ENCODE peak calls at places on chromosomes 3 and 15, in six cellular contexts. I is COR-L47, Z is NCI-H524, Q is NCI-H82, B is osteoblast, D is NCI-H2029. U is an unnamed sample.

GRCh38 chr3:112097378-112097777 is 11.2 kb downstream of the C3orf52 start:
- DNase-seq in B (peak), Z (no peak), D (peak), Q (peak), I (peak), U (peak)

GRCh38 chr3:59046839-59047238 is 3.0 kb downstream of the CFAP20DC start:
- DNase-seq in B (no peak), D (no peak), Z (no peak), Q (no peak), I (no peak), U (no peak)

GRCh38 chr15:56241374-56242085 is 2.1 kb downstream of the RFX7 start:
- DNase-seq in Q (no peak), D (no peak), I (no peak), B (no peak), Z (no peak), U (no peak)

GRCh38 chr3:44685128-44685800 is 27.2 kb upstream of the ZNF502 start:
- DNase-seq in I (peak), Z (peak), B (peak), Q (peak), D (peak), U (peak)

GRCh38 chr3:185152433-185153169 is at the start of gene C3orf70:
- DNase-seq in D (peak), I (peak), Z (peak), B (peak), Q (peak), U (peak)

GRCh38 chr3:132879651-132880050 is 157.4 kb upstream of the NPHP3 start:
- DNase-seq in I (no peak), Z (no peak), Q (no peak), B (no peak), D (no peak), U (no peak)

GRCh38 chr15:94576889-94577533 is 345.6 kb downstream of the MCTP2 start:
- DNase-seq in I (peak), D (no peak), Q (peak), Z (no peak), B (peak), U (no peak)

GRCh38 chr15:76967067-76967466 is 27.9 kb upstream of the PSTPIP1 start:
- DNase-seq in I (no peak), B (no peak), Q (no peak), D (no peak), Z (no peak), U (no peak)

GRCh38 chr3:63390831-63391230 is 112.7 kb downstream of the SYNPR start:
- DNase-seq in I (no peak), Z (no peak), Q (no peak), D (no peak), B (no peak), U (no peak)

GRCh38 chr3:129965937-129966336 is 8.6 kb upstream of the TRH start:
- DNase-seq in B (no peak), I (no peak), Q (no peak), D (no peak), Z (no peak), U (no peak)

GRCh38 chr3:129240436-129240835 is 9.0 kb upstream of the COPG1 start:
- DNase-seq in B (no peak), D (no peak), Z (no peak), I (no peak), Q (no peak), U (no peak)

GRCh38 chr3:38473229-38473628 is 19.5 kb downstream of the ACVR2B start:
- DNase-seq in Z (no peak), B (no peak), Q (no peak), I (peak), D (peak), U (no peak)

GRCh38 chr3:62631471-62631870 is 243.7 kb downstream of the CADPS start:
- DNase-seq in B (no peak), D (no peak), Z (no peak), Q (no peak), I (peak), U (no peak)

GRCh38 chr15:47349179-47349578 is 368.1 kb upstream of the SEMA6D start:
- DNase-seq in D (no peak), Q (no peak), I (no peak), Z (no peak), B (no peak), U (no peak)

GRCh38 chr15:74172751-74173544 is 562 bp upstream of the ISLR start:
- DNase-seq in I (no peak), D (no peak), B (peak), Q (no peak), Z (no peak), U (peak)

GRCh38 chr3:43362183-43362582 is 75.8 kb downstream of the SNRK start:
- DNase-seq in B (peak), Z (no peak), D (no peak), Q (no peak), I (no peak), U (no peak)

GRCh38 chr3:107438671-107439070 is 61.4 kb downstream of the CCDC54 start:
- DNase-seq in I (no peak), B (no peak), Q (no peak), D (no peak), Z (no peak), U (no peak)

GRCh38 chr3:161104561-161105551 is at the start of gene B3GALNT1:
- DNase-seq in I (peak), D (no peak), B (peak), Z (peak), Q (peak), U (peak)

GRCh38 chr3:132256984-132257383 is 60.2 kb upstream of the ACP3 start:
- DNase-seq in Z (peak), D (peak), I (no peak), Q (peak), B (peak), U (peak)

GRCh38 chr3:185176756-185177359 is 24.0 kb upstream of the C3orf70 start:
- DNase-seq in I (peak), D (no peak), B (no peak), Q (peak), Z (peak), U (peak)

GRCh38 chr15:72141171-72142084 is 23.2 kb downstream of the SENP8 start:
- DNase-seq in B (peak), Q (no peak), Z (no peak), I (no peak), D (no peak), U (no peak)

GRCh38 chr3:176106380-176106779 is 1090.9 kb downstream of the TBL1XR1 start:
- DNase-seq in Z (no peak), Q (no peak), I (no peak), D (no peak), B (no peak), U (no peak)

GRCh38 chr3:53056442-53056841 is 10.6 kb upstream of the SFMBT1 start:
- DNase-seq in Z (no peak), Q (peak), I (no peak), D (no peak), B (peak), U (no peak)

GRCh38 chr3:111895079-111895478 is 36.0 kb downstream of the PHLDB2 start:
- DNase-seq in Z (peak), Q (peak), I (peak), D (peak), B (no peak), U (peak)

GRCh38 chr3:156577731-156578130 is 22.8 kb upstream of the SSR3 start:
- DNase-seq in Z (no peak), D (no peak), I (no peak), Q (no peak), B (peak), U (peak)

GRCh38 chr3:32544894-32545293 is 25.8 kb downstream of the DYNC1LI1 start:
- DNase-seq in Q (no peak), Z (no peak), I (no peak), B (no peak), D (no peak), U (no peak)

GRCh38 chr3:136343873-136344281 is 93.7 kb downstream of the PCCB start:
- DNase-seq in I (no peak), B (peak), D (peak), Z (no peak), Q (peak), U (peak)

GRCh38 chr15:67076147-67076843 is 10.9 kb downstream of the SMAD3 start:
- DNase-seq in B (peak), Z (no peak), I (no peak), D (no peak), Q (no peak), U (no peak)

GRCh38 chr3:98034486-98034885 is 629 bp downstream of the GABRR3 start:
- DNase-seq in D (no peak), Z (no peak), I (no peak), B (no peak), Q (no peak), U (no peak)

GRCh38 chr3:181725830-181726229 is 14.1 kb downstream of the SOX2 start:
- DNase-seq in I (no peak), D (no peak), Q (no peak), Z (no peak), B (no peak), U (no peak)

U was measured in GM03348.